ENCODE peak calls at places on chromosomes 3 and 15, in six cellular contexts. B is cardiac muscle cell, J is MM.1S, U is AG04450, F is SK-N-DZ, S is T-helper 2 cell. C is an unnamed sample.

GRCh38 chr3:134008630-134009156 is 21.0 kb downstream of the SLCO2A1 start:
- DNase-seq in B (peak; percentile 75), J (no peak), U (peak; percentile 61), F (no peak), S (no peak), C (peak; percentile 67)

GRCh38 chr3:55162031-55162784 is 234.3 kb upstream of the LRTM1 start:
- DNase-seq in B (peak; percentile 38), J (no peak), U (no peak), F (no peak), S (no peak), C (no peak)

GRCh38 chr15:42079401-42079908 is 14.9 kb downstream of the PLA2G4D start:
- DNase-seq in B (no peak), J (no peak), U (no peak), F (no peak), S (no peak), C (no peak)

GRCh38 chr15:42726114-42726513 is 10.8 kb downstream of the CDAN1 start:
- DNase-seq in B (no peak), J (no peak), U (no peak), F (no peak), S (no peak), C (no peak)

GRCh38 chr15:76711351-76711827 is 193.8 kb downstream of the SCAPER start:
- DNase-seq in B (no peak), J (peak; percentile 78), U (no peak), F (no peak), S (no peak), C (no peak)

GRCh38 chr3:62371735-62372591 is 1.4 kb downstream of the FEZF2 start:
- DNase-seq in B (no peak), J (no peak), U (no peak), F (no peak), S (no peak), C (no peak)

GRCh38 chr3:195768414-195768813 is 43.3 kb downstream of the MUC4 start:
- DNase-seq in B (no peak), J (no peak), U (no peak), F (no peak), S (no peak), C (no peak)

GRCh38 chr3:109532257-109533216 is 195.2 kb upstream of the DPPA4 start:
- DNase-seq in B (peak; percentile 88), J (peak; percentile 58), U (peak; percentile 82), F (peak; percentile 81), S (no peak), C (peak; percentile 11)

GRCh38 chr3:169847896-169848295 is 21.8 kb downstream of the LRRC31 start:
- DNase-seq in B (no peak), J (no peak), U (no peak), F (no peak), S (no peak), C (no peak)

GRCh38 chr15:25703726-25704125 is 159.4 kb downstream of the ATP10A start:
- DNase-seq in B (no peak), J (no peak), U (no peak), F (no peak), S (no peak), C (no peak)